ENCODE peak calls at places on chromosomes 11 and 22, in seven cellular contexts. Z is pancreas, D is PC-3, A is transverse colon, K is upper lobe of left lung, F is HCT116, W is brain microvascular endothelial cell. R is an unnamed sample.

GRCh38 chr22:50314455-50315288 is 7.2 kb upstream of the PLXNB2 start:
- DNase-seq in Z (no peak), A (peak), K (peak), W (no peak), D (no peak), F (no peak), R (peak)

GRCh38 chr22:29129644-29130201 is 56.9 kb downstream of the KREMEN1 start:
- DNase-seq in W (no peak), F (no peak), K (no peak), Z (no peak), D (no peak), A (no peak), R (no peak)

GRCh38 chr11:108916935-108917334 is 252.1 kb downstream of the DDX10 start:
- DNase-seq in A (no peak), W (no peak), Z (no peak), F (no peak), K (no peak), D (no peak), R (no peak)

GRCh38 chr11:56841210-56841810 is 92.8 kb upstream of the OR9G4 start:
- DNase-seq in D (peak), A (peak), Z (peak), W (peak), K (no peak), F (peak), R (peak)

GRCh38 chr22:37492428-37493344 is 6.5 kb upstream of the MFNG start:
- DNase-seq in F (no peak), D (peak), K (peak), W (peak), Z (no peak), A (peak), R (no peak)

GRCh38 chr11:68872216-68873003 is 30.7 kb upstream of the CPT1A start:
- DNase-seq in D (peak), W (peak), F (no peak), Z (no peak), A (no peak), K (no peak), R (no peak)

GRCh38 chr11:44032304-44033085 is 15.3 kb upstream of the ACCSL start:
- DNase-seq in D (no peak), Z (no peak), F (no peak), A (peak), K (no peak), W (peak), R (no peak)

GRCh38 chr11:363948-364761 is 5.1 kb upstream of the B4GALNT4 start:
- DNase-seq in K (peak), W (no peak), Z (peak), A (peak), F (peak), D (peak), R (peak)

GRCh38 chr22:41780714-41781507 is 19.6 kb upstream of the CCDC134 start:
- DNase-seq in Z (no peak), W (peak), K (no peak), D (no peak), F (no peak), A (peak), R (peak)

GRCh38 chr11:69311767-69312385 is 17.9 kb downstream of the MYEOV start:
- DNase-seq in K (no peak), Z (no peak), F (no peak), D (no peak), W (no peak), A (no peak), R (peak)

GRCh38 chr11:37504066-37504611 is 906.1 kb upstream of the RAG2 start:
- DNase-seq in W (peak), D (peak), F (no peak), K (no peak), A (no peak), Z (no peak), R (peak)

GRCh38 chr11:69144719-69145365 is 10.9 kb upstream of the SMIM38 start:
- DNase-seq in Z (no peak), W (no peak), A (no peak), K (no peak), D (no peak), F (no peak), R (no peak)

GRCh38 chr11:6237271-6237670 is 1.6 kb upstream of the CNGA4 start:
- DNase-seq in Z (no peak), K (no peak), A (no peak), F (no peak), W (peak), D (no peak), R (no peak)

GRCh38 chr11:77506857-77507256 is 33.0 kb upstream of the PAK1 start:
- DNase-seq in Z (no peak), K (no peak), F (peak), W (peak), D (peak), A (peak), R (peak)

GRCh38 chr22:46006379-46007002 is 29.5 kb upstream of the WNT7B start:
- DNase-seq in K (peak), F (peak), W (peak), D (peak), Z (peak), A (peak), R (peak)

GRCh38 chr11:78493413-78493975 is 75.9 kb upstream of the GAB2 start:
- DNase-seq in W (no peak), Z (no peak), K (no peak), F (no peak), D (no peak), A (no peak), R (no peak)

GRCh38 chr11:75563978-75564552 is 2.0 kb downstream of the SERPINH1 start:
- DNase-seq in K (peak), F (no peak), A (peak), Z (no peak), W (peak), D (no peak), R (peak)

GRCh38 chr22:40107756-40108437 is 69.8 kb upstream of the TNRC6B start:
- DNase-seq in F (no peak), K (peak), A (peak), W (no peak), D (peak), Z (no peak), R (peak)

GRCh38 chr11:126992804-126993111 is 7.8 kb downstream of the KIRREL3 start:
- DNase-seq in W (peak), D (peak), A (no peak), F (no peak), K (no peak), Z (no peak), R (no peak)
- H3K4me3 ChIP-seq in W (peak), D (no peak), A (no peak), F (no peak), K (no peak), Z (no peak), R (no peak)

GRCh38 chr11:25902476-25902875 is 429.5 kb upstream of the ANO3 start:
- DNase-seq in W (no peak), D (no peak), F (no peak), Z (no peak), K (no peak), A (no peak), R (no peak)
- H3K27ac ChIP-seq in W (no peak), D (no peak), F (no peak), Z (no peak), K (no peak), A (no peak), R (no peak)

GRCh38 chr22:30538280-30538679 is 8.3 kb downstream of the SEC14L6 start:
- DNase-seq in W (peak), Z (no peak), A (no peak), D (peak), K (no peak), F (no peak), R (no peak)
- H3K4me3 ChIP-seq in W (no peak), Z (no peak), A (no peak), D (no peak), K (no peak), F (no peak), R (no peak)

GRCh38 chr11:35183526-35183925 is 44.6 kb downstream of the CD44 start:
- DNase-seq in K (no peak), D (no peak), F (no peak), W (no peak), A (no peak), Z (no peak), R (no peak)
- H3K27ac ChIP-seq in K (no peak), D (no peak), F (no peak), W (no peak), A (peak), Z (no peak), R (no peak)

GRCh38 chr11:117201906-117202305 is 2.7 kb downstream of the TAGLN start:
- DNase-seq in W (no peak), K (peak), A (no peak), D (no peak), Z (no peak), F (no peak), R (no peak)
- H3K4me3 ChIP-seq in W (peak), K (peak), A (peak), D (no peak), Z (no peak), F (no peak), R (no peak)

R was measured in hepatocyte.